ENCODE peak calls at places on chromosomes 13 and 19, in eight cellular contexts. C, U, Y, Q, M, B, S and A are unnamed samples.

GRCh38 chr13:33345842-33346241 is 60.3 kb upstream of the STARD13 start:
- DNase-seq in C (no peak), U (no peak), Y (no peak), Q (no peak), M (no peak), B (no peak), S (no peak), A (no peak)

GRCh38 chr13:66468656-66469055 is 761.5 kb downstream of the PCDH9 start:
- DNase-seq in C (no peak), U (peak; percentile 30), Y (no peak), Q (no peak), M (no peak), B (no peak), S (no peak), A (peak; percentile 9)

GRCh38 chr19:16156904-16157303 is 13.4 kb downstream of the HSH2D start:
- DNase-seq in C (no peak), U (no peak), Y (no peak), Q (no peak), M (no peak), B (no peak), S (no peak), A (no peak)

GRCh38 chr19:7663711-7664110 is 5.1 kb upstream of the RETN start:
- DNase-seq in C (no peak), U (no peak), Y (no peak), Q (no peak), M (no peak), B (no peak), S (no peak), A (no peak)

GRCh38 chr13:27172495-27172842 is 858 bp upstream of the USP12 start:
- DNase-seq in C (peak; percentile 41), U (peak; percentile 63), Y (no peak), Q (no peak), M (no peak), B (no peak), S (peak; percentile 36), A (no peak)

GRCh38 chr19:8575467-8575997 is 1.7 kb downstream of the MYO1F start:
- DNase-seq in C (no peak), U (peak; percentile 35), Y (no peak), Q (peak; percentile 53), M (no peak), B (no peak), S (peak; percentile 39), A (no peak)

GRCh38 chr19:19488875-19489690 is 26.3 kb downstream of the TSSK6 start:
- DNase-seq in C (peak; percentile 97), U (peak; percentile 96), Y (peak; percentile 86), Q (peak; percentile 96), M (peak; percentile 93), B (peak; percentile 78), S (peak; percentile 96), A (peak; percentile 74)

GRCh38 chr13:29964181-29964845 is 113.9 kb upstream of the UBL3 start:
- DNase-seq in C (no peak), U (no peak), Y (no peak), Q (no peak), M (no peak), B (peak; percentile 48), S (no peak), A (no peak)

GRCh38 chr19:15123900-15124299 is 16.7 kb downstream of the SYDE1 start:
- DNase-seq in C (no peak), U (no peak), Y (no peak), Q (no peak), M (peak; percentile 93), B (no peak), S (peak; percentile 29), A (no peak)

GRCh38 chr19:42096255-42096837 is 20.4 kb downstream of the ZNF574 start:
- DNase-seq in C (no peak), U (no peak), Y (no peak), Q (no peak), M (no peak), B (no peak), S (no peak), A (no peak)

GRCh38 chr19:55372316-55373081 is 2.2 kb upstream of the IL11 start:
- DNase-seq in C (peak; percentile 57), U (peak; percentile 84), Y (no peak), Q (peak; percentile 36), M (no peak), B (no peak), S (peak; percentile 34), A (no peak)

GRCh38 chr19:37467608-37468090 is 405 bp upstream of the ZNF569 start:
- DNase-seq in C (no peak), U (no peak), Y (no peak), Q (no peak), M (no peak), B (no peak), S (no peak), A (no peak)

GRCh38 chr13:20436505-20436904 is 89.2 kb downstream of the CRYL1 start:
- DNase-seq in C (no peak), U (no peak), Y (no peak), Q (no peak), M (no peak), B (no peak), S (no peak), A (no peak)

GRCh38 chr13:80273717-80274116 is 67.2 kb downstream of the SPRY2 start:
- DNase-seq in C (no peak), U (no peak), Y (no peak), Q (no peak), M (no peak), B (no peak), S (no peak), A (no peak)

GRCh38 chr19:5707576-5708575 is 12.1 kb downstream of the LONP1 start:
- DNase-seq in C (no peak), U (no peak), Y (no peak), Q (no peak), M (no peak), B (peak; percentile 38), S (no peak), A (no peak)

GRCh38 chr19:36110487-36111199 is at the start of gene OVOL3:
- DNase-seq in C (no peak), U (no peak), Y (no peak), Q (no peak), M (no peak), B (no peak), S (no peak), A (no peak)

GRCh38 chr13:53137777-53138176 is 109.2 kb downstream of the OLFM4 start:
- DNase-seq in C (peak; percentile 18), U (peak; percentile 86), Y (no peak), Q (peak; percentile 94), M (no peak), B (no peak), S (peak; percentile 84), A (peak; percentile 44)

GRCh38 chr13:29522044-29522685 is 73.3 kb downstream of the SLC7A1 start:
- DNase-seq in C (peak; percentile 94), U (peak; percentile 61), Y (no peak), Q (peak; percentile 97), M (peak; percentile 72), B (no peak), S (peak; percentile 99), A (peak; percentile 86)

GRCh38 chr19:40589723-40590429 is 11.3 kb upstream of the LTBP4 start:
- DNase-seq in C (no peak), U (no peak), Y (no peak), Q (no peak), M (no peak), B (no peak), S (no peak), A (no peak)

GRCh38 chr19:13835791-13836723 is 40.8 kb downstream of the ZSWIM4 start:
- DNase-seq in C (no peak), U (no peak), Y (no peak), Q (no peak), M (peak; percentile 84), B (no peak), S (peak; percentile 47), A (no peak)

GRCh38 chr19:19642506-19643157 is 825 bp downstream of the GMIP start:
- DNase-seq in C (no peak), U (no peak), Y (peak; percentile 16), Q (peak; percentile 13), M (no peak), B (peak; percentile 47), S (peak; percentile 8), A (no peak)

GRCh38 chr19:38596057-38596981 is 21.4 kb downstream of the MAP4K1 start:
- DNase-seq in C (no peak), U (no peak), Y (peak; percentile 15), Q (peak; percentile 16), M (no peak), B (peak; percentile 97), S (no peak), A (no peak)

GRCh38 chr13:113646921-113647340 is 11.1 kb downstream of the ATP4B start:
- DNase-seq in C (no peak), U (no peak), Y (no peak), Q (no peak), M (peak; percentile 66), B (no peak), S (no peak), A (no peak)

GRCh38 chr19:9485140-9485539 is 13.3 kb downstream of the ZNF560 start:
- DNase-seq in C (no peak), U (no peak), Y (no peak), Q (no peak), M (no peak), B (no peak), S (no peak), A (no peak)

GRCh38 chr13:99802416-99802815 is 169.2 kb downstream of the ZIC5 start:
- DNase-seq in C (no peak), U (no peak), Y (no peak), Q (no peak), M (no peak), B (no peak), S (no peak), A (no peak)

DNA sequence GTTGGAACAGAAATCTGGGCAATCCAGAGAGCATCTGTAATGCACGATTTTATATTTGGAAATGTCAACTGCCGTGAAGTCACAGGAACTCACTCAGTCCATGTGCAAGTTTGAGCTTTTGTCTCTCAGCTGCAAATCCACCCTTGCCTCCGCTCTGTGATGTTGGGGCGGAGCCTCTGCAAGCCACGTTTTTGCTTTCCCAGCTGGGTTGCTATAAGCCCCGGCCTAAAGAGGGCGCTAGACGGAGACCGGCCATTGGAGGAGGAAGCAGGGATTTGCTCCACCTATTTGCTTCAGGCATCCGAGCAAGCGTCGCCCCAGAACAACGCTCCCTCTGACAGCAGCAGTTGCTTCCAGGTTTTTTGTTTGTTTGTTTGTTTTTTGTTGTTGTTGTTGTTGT is 56.2 kb downstream of the TRPM4 start:
- DNase-seq in C (no peak), U (no peak), Y (no peak), Q (no peak), M (no peak), B (peak; percentile 84), S (no peak), A (no peak)
- TF ChIP-seq CTCF in C (peak; percentile 10), U (no peak), Y (peak; percentile 7), Q (no peak), M (no peak), B (peak; percentile 74), S (no peak), A (peak; percentile 21)

GRCh38 chr13:23558675-23559536 is 11.3 kb upstream of the TNFRSF19 start:
- DNase-seq in C (peak; percentile 84), U (peak; percentile 92), Y (peak; percentile 69), Q (peak; percentile 98), M (no peak), B (no peak), S (peak; percentile 95), A (no peak)
- H3K4me3 ChIP-seq in C (peak overlapping the region; percentile 23), U (peak overlapping the region; percentile 14), Y (no peak overlapping the region), Q (no peak overlapping the region), M (no peak overlapping the region), B (no peak overlapping the region), S (peak overlapping the region; percentile 53), A (peak overlapping the region; percentile 18)

GRCh38 chr13:36848228-36848982 is 29.4 kb downstream of the RFXAP start:
- DNase-seq in C (no peak), U (peak; percentile 19), Y (peak; percentile 22), Q (peak; percentile 16), M (no peak), B (no peak), S (no peak), A (no peak)
- TF ChIP-seq CTCF in C (peak; percentile 8), U (peak; percentile 27), Y (no peak), Q (no peak), M (no peak), B (peak; percentile 56), S (peak; percentile 12), A (no peak)

GRCh38 chr19:46176116-46176860 is 28.2 kb downstream of the IGFL2 start:
- DNase-seq in C (no peak), U (no peak), Y (no peak), Q (no peak), M (peak; percentile 46), B (no peak), S (no peak), A (no peak)
- H3K4me3 ChIP-seq in C (no peak overlapping the region), U (no peak overlapping the region), Y (no peak overlapping the region), Q (no peak overlapping the region), M (no peak overlapping the region), B (no peak overlapping the region), S (no peak overlapping the region), A (no peak overlapping the region)